ENCODE peak calls at places on chromosomes 5 and 9, in four cellular contexts. L, S, M and R are unnamed samples.

GRCh38 chr9:15735083-15735974 is 182.5 kb downstream of the CCDC171 start:
- DNase-seq in L (no peak), S (peak; percentile 62), M (no peak), R (no peak)

GRCh38 chr9:4147476-4148214 is 152.2 kb downstream of the GLIS3 start:
- DNase-seq in L (peak; percentile 32), S (peak; percentile 28), M (peak; percentile 20), R (no peak)

GRCh38 chr5:149771216-149771973 is 41.3 kb downstream of the PPARGC1B start:
- DNase-seq in L (no peak), S (no peak), M (no peak), R (no peak)

GRCh38 chr5:150103678-150104549 is 17.6 kb upstream of the CSF1R start:
- DNase-seq in L (no peak), S (peak; percentile 11), M (no peak), R (no peak)

GRCh38 chr5:38922199-38922598 is 76.4 kb downstream of the OSMR start:
- DNase-seq in L (no peak), S (peak; percentile 68), M (peak; percentile 52), R (peak; percentile 64)

GRCh38 chr5:15009420-15009819 is 137.8 kb upstream of the ANKH start:
- DNase-seq in L (no peak), S (peak; percentile 81), M (no peak), R (no peak)

GRCh38 chr9:19408316-19408692 is 505 bp upstream of the ACER2 start:
- DNase-seq in L (no peak), S (no peak), M (no peak), R (no peak)

GRCh38 chr9:133768859-133769510 is 30.8 kb upstream of the SARDH start:
- DNase-seq in L (peak; percentile 14), S (peak; percentile 42), M (peak; percentile 87), R (peak; percentile 99)

GRCh38 chr5:110784901-110785300 is 46.1 kb downstream of the SLC25A46 start:
- DNase-seq in L (no peak), S (no peak), M (no peak), R (no peak)

GRCh38 chr5:130871346-130872086 is 293.5 kb downstream of the HINT1 start:
- DNase-seq in L (no peak), S (peak; percentile 35), M (no peak), R (peak; percentile 28)

GRCh38 chr9:88814521-88815101 is 176.7 kb upstream of the S1PR3 start:
- DNase-seq in L (no peak), S (peak; percentile 58), M (no peak), R (no peak)

GRCh38 chr9:34547960-34548603 is 25.3 kb upstream of the ENHO start:
- DNase-seq in L (peak; percentile 56), S (peak; percentile 87), M (peak; percentile 71), R (peak; percentile 91)

GRCh38 chr9:118992813-118993747 is 376.2 kb downstream of the BRINP1 start:
- DNase-seq in L (no peak), S (peak; percentile 25), M (no peak), R (peak; percentile 7)

GRCh38 chr5:82387819-82388166 is 109.6 kb upstream of the RPS23 start:
- DNase-seq in L (no peak), S (no peak), M (no peak), R (no peak)
- H3K4me1 ChIP-seq in L (no peaks in the 10 kb centered on the region), S (peaks cover 26% of the 10 kb centered on the region), M (no peaks in the 10 kb centered on the region), R (peaks cover 12% of the 10 kb centered on the region)

GRCh38 chr5:143397302-143398052 is 6.0 kb downstream of the NR3C1 start:
- DNase-seq in L (no peak), S (no peak), M (no peak), R (no peak)
- H3K4me1 ChIP-seq in L (peaks cover 10% of the 10 kb centered on the region), S (peaks cover 6% of the 10 kb centered on the region), M (peaks cover 29% of the 10 kb centered on the region), R (peaks cover 81% of the 10 kb centered on the region)

GRCh38 chr5:33258553-33258952 is 182.2 kb upstream of the TARS1 start:
- DNase-seq in L (no peak), S (no peak), M (no peak), R (no peak)
- H3K4me1 ChIP-seq in L (no peaks in the 10 kb centered on the region), S (no peaks in the 10 kb centered on the region), M (no peaks in the 10 kb centered on the region), R (no peaks in the 10 kb centered on the region)

GRCh38 chr9:131623655-131624330 is 78.5 kb downstream of the PRRT1B start:
- DNase-seq in L (no peak), S (no peak), M (no peak), R (no peak)
- H3K4me1 ChIP-seq in L (peaks cover 7% of the 10 kb centered on the region), S (no peaks in the 10 kb centered on the region), M (peaks cover 60% of the 10 kb centered on the region), R (peaks cover 50% of the 10 kb centered on the region)

GRCh38 chr9:92727716-92728700 is 36.6 kb downstream of the BICD2 start:
- DNase-seq in L (no peak), S (no peak), M (peak; percentile 78), R (no peak)
- H3K4me1 ChIP-seq in L (no peaks in the 10 kb centered on the region), S (no peaks in the 10 kb centered on the region), M (peaks cover 52% of the 10 kb centered on the region), R (no peaks in the 10 kb centered on the region)

GRCh38 chr5:54251981-54252380 is 58.4 kb downstream of the ARL15 start:
- DNase-seq in L (no peak), S (peak; percentile 43), M (no peak), R (no peak)
- H3K4me1 ChIP-seq in L (no peaks in the 10 kb centered on the region), S (peaks cover 7% of the 10 kb centered on the region), M (peaks cover 8% of the 10 kb centered on the region), R (peaks cover 8% of the 10 kb centered on the region)